ENCODE peak calls at places on chromosomes 16 and 17, in six cellular contexts. Q is Caco-2, D is tibial nerve, Y is uterus, I is right lobe of liver, U is mucosa of descending colon. G is an unnamed sample.

GRCh38 chr17:78886954-78887353 is 16.0 kb downstream of the CEP295NL start:
- DNase-seq in Q (no peak), D (no peak), Y (no peak), I (no peak), U (no peak), G (no peak)

GRCh38 chr16:68075980-68076379 is 9.2 kb upstream of the NFATC3 start:
- DNase-seq in Q (no peak), D (no peak), Y (no peak), I (no peak), U (no peak), G (no peak)

GRCh38 chr16:2386990-2387389 is 42.3 kb upstream of the CCNF start:
- DNase-seq in Q (peak), D (no peak), Y (no peak), I (no peak), U (no peak), G (no peak)

GRCh38 chr17:49566668-49567071 is 9.0 kb upstream of the NXPH3 start:
- DNase-seq in Q (no peak), D (no peak), Y (peak), I (no peak), U (no peak), G (peak)

GRCh38 chr17:38898291-38898679 is 27.1 kb upstream of the LASP1NB start:
- DNase-seq in Q (no peak), D (no peak), Y (no peak), I (no peak), U (no peak), G (no peak)

GRCh38 chr16:2271848-2272461 is 4.0 kb upstream of the RNPS1 start:
- DNase-seq in Q (no peak), D (no peak), Y (no peak), I (no peak), U (peak), G (no peak)

GRCh38 chr16:165539-166374 is at the start of gene HBM:
- DNase-seq in Q (no peak), D (no peak), Y (no peak), I (no peak), U (no peak), G (no peak)

GRCh38 chr17:69287168-69287567 is 39.8 kb downstream of the ABCA5 start:
- DNase-seq in Q (no peak), D (no peak), Y (no peak), I (no peak), U (no peak), G (no peak)

GRCh38 chr16:86033016-86033474 is 134.1 kb downstream of the IRF8 start:
- DNase-seq in Q (no peak), D (no peak), Y (no peak), I (no peak), U (no peak), G (no peak)

GRCh38 chr17:7014995-7015586 is 2.7 kb downstream of the RNASEK start:
- DNase-seq in Q (no peak), D (no peak), Y (no peak), I (no peak), U (no peak), G (no peak)

GRCh38 chr16:17282247-17282646 is 188.5 kb downstream of the XYLT1 start:
- DNase-seq in Q (no peak), D (no peak), Y (no peak), I (no peak), U (no peak), G (no peak)

GRCh38 chr17:55340171-55340570 is 75.4 kb downstream of the HLF start:
- DNase-seq in Q (no peak), D (no peak), Y (no peak), I (no peak), U (no peak), G (no peak)

GRCh38 chr16:15521758-15522509 is 87.5 kb downstream of the BMERB1 start:
- DNase-seq in Q (no peak), D (no peak), Y (peak), I (no peak), U (no peak), G (no peak)

GRCh38 chr17:71959129-71959528 is 161.7 kb upstream of the SOX9 start:
- DNase-seq in Q (peak), D (no peak), Y (no peak), I (no peak), U (no peak), G (no peak)
- TF ChIP-seq CTCF in Q (peak), D (no peak), Y (no peak), I (peak), U (no peak), G (peak)

GRCh38 chr16:28309811-28310311 is 17.5 kb downstream of the SBK1 start:
- DNase-seq in Q (no peak), D (no peak), Y (no peak), I (peak), U (peak), G (peak)
- H3K4me3 ChIP-seq in Q (no peak), D (no peak), Y (no peak), I (no peak), U (no peak), G (no peak)

GRCh38 chr17:74957935-74958549 is 14.5 kb downstream of the HID1 start:
- DNase-seq in Q (peak), D (peak), Y (peak), I (peak), U (no peak), G (peak)

GRCh38 chr17:74961657-74962360 is 10.8 kb downstream of the HID1 start:
- DNase-seq in Q (peak), D (peak), Y (peak), I (peak), U (peak), G (peak)

GRCh38 chr17:74962622-74963394 is 9.8 kb downstream of the HID1 start:
- DNase-seq in Q (no peak), D (no peak), Y (no peak), I (no peak), U (no peak), G (no peak)

GRCh38 chr17:74959826-74960738 is 12.5 kb downstream of the HID1 start:
- DNase-seq in Q (no peak), D (no peak), Y (no peak), I (no peak), U (no peak), G (no peak)

GRCh38 chr17:74960739-74961342 is 11.7 kb downstream of the HID1 start:
- DNase-seq in Q (peak), D (no peak), Y (no peak), I (no peak), U (no peak), G (no peak)
- TF ChIP-seq CTCF in Q (peak), D (no peak), Y (no peak), I (peak), U (no peak), G (peak)

DNA sequence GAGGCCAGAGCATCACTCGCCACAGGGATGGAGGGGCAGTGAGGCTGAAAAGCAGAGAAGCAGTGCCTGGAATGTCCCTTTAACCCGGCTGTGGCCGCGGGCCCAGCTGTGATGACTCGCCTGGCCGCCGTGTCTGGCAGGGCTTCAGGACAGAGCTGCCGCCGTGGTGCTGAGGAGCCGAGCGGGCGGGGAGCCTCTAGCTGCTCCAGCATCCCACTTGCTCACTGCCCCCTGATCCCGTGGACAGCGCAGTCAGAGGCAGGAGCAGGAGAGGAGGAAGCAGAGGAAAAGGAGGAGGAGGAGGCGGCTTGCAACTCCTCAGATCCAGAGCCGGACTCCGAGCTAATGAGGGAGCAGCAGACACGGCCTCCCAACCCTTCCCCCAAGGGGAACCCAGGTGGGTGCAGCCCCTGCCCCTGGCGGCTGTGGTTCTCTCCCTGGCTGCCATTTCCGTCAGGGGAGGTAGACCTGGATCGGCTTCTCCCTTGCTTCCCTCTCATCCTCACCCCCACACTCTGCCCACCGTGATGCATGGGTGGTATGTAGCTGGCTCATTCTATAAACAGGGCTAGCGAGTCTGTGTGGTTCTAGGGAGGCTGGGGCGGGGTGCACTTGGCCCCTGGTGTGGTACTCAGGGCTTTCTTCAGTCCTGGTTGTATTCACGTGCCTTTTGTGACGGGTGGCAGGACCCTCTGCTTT is 165.7 kb downstream of the CMIP start:
- DNase-seq in Q (no peak), D (peak), Y (peak), I (peak), U (peak), G (peak)
- H3K4me3 ChIP-seq in Q (no peak), D (no peak), Y (no peak), I (no peak), U (no peak), G (peak)

GRCh38 chr17:72318131-72318530 is 197.3 kb downstream of the SOX9 start:
- DNase-seq in Q (no peak), D (no peak), Y (no peak), I (no peak), U (no peak), G (no peak)

DNA sequence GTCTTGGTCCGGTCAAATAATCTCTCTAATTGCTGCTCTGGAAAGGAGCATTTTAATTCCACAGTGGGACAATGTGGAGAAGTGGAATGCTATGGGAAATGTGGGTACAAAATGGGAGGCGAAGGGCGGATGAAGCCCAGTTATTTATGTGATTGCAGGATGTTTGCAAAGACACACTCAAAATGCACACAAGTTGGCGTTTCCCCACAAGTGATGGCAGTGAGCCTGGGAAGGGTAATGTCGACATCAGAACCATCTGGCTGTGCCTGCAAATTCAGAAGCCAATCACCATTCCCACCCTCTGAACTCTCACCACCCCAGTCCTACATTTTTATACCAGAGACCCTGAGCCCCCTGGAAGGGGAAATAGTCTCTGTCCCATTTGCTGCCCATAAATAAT is 201.1 kb downstream of the SOX9 start:
- DNase-seq in Q (no peak), D (no peak), Y (no peak), I (no peak), U (no peak), G (no peak)
- TF ChIP-seq CTCF in Q (no peak), D (no peak), Y (no peak), I (no peak), U (no peak), G (no peak)

DNA sequence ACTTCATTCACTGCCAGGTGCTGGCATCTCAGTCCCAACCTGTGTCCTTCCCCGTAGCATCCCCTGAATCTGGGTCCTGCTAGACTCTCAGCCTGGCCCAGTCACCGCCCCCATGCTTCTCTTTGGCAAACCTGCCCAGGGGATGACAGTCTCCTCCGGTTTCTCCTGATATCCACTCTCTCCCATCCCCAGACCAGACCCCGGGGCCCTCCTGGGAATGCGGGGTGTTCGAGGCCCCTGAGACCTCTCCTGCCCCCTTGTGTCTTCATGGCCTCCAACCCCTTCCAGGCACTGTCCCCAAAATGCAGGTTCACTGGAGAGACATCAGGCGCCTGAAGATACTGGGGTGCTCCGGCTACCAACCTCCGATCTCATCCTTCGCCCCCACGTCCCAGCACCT is 544 bp downstream of the STX1B start:
- DNase-seq in Q (no peak), D (no peak), Y (no peak), I (no peak), U (no peak), G (no peak)
- H3K4me3 ChIP-seq in Q (no peak), D (no peak), Y (no peak), I (no peak), U (no peak), G (no peak)

GRCh38 chr16:24775455-24775854 is 46.0 kb downstream of the TNRC6A start:
- DNase-seq in Q (no peak), D (peak), Y (no peak), I (no peak), U (no peak), G (no peak)
- TF ChIP-seq CTCF in Q (no peak), D (no peak), Y (no peak), I (no peak), U (no peak), G (no peak)

DNA sequence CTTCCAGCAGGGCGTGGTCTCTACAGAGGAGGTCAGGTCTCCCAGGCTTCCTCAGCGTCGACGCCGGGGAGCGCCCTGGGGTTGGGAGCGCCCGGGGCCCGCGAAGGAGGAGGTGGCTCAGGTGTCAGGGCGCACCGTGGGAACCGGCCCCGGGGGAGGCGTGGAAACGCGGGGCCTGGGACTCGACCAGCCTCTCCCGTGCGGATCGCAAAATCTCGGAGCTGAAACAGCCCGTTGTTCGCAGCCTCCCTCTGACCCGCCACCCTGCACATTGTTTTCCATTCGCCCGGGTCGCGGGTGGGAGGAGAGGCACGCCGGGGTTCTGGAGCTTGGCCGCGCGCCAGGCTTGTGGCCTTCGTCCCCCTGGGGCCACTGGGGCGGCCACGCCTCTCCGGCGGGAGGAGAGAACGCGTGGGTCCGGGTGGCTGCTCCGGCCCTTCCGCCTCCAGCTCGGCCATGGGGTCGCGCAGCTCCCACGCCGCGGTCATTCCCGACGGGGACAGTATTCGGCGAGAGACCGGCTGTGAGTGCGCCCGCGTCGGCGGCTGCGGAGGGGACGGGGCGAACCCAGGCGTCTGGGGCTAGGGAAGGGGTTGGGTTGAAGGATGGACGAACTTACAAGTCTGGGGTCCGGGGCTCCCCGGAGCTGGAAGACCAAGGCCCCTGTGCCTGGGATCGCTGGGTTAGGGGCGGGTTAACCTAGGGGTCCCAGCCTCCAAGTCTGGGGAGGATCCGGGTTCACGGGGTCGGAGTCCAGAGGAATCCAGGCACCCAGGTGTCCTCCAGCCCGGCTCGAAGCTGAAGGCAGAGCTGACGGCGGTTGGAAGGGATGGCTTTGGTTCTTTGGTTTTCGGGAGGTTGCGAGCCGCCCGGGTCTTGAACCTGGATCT is at the start of gene CHP2:
- DNase-seq in Q (no peak), D (no peak), Y (no peak), I (no peak), U (peak), G (peak)
- H3K4me3 ChIP-seq in Q (peak), D (peak), Y (no peak), I (no peak), U (peak), G (peak)

GRCh38 chr17:67276075-67276474 is 31.1 kb upstream of the HELZ start:
- DNase-seq in Q (peak), D (no peak), Y (no peak), I (no peak), U (no peak), G (no peak)
- TF ChIP-seq CTCF in Q (peak), D (no peak), Y (no peak), I (peak), U (no peak), G (no peak)

GRCh38 chr16:30561212-30561816 is 3.1 kb upstream of the ZNF764 start:
- DNase-seq in Q (no peak), D (no peak), Y (peak), I (peak), U (peak), G (peak)
- H3K4me3 ChIP-seq in Q (no peak), D (peak), Y (peak), I (peak), U (no peak), G (peak)

G was measured in psoas muscle.